ENCODE peak calls at places on chromosomes 3 and 15, in five cellular contexts. F, N, Q, S and D are unnamed samples. For H3K9me2, the result is how much of the 10 kb centered on the place peaks cover.

GRCh38 chr3:8851703-8852102 is 82.3 kb upstream of the OXTR start:
- DNase-seq in Q (peak), N (peak), S (no peak), F (peak), D (no peak)

GRCh38 chr3:143775401-143775970 is 72.8 kb downstream of the SLC9A9 start:
- DNase-seq in S (peak), N (peak), F (peak), Q (peak), D (peak)

GRCh38 chr3:146326875-146327543 is 76.1 kb upstream of the PLSCR4 start:
- DNase-seq in S (peak), N (peak), F (peak), Q (peak), D (peak)

GRCh38 chr3:139122221-139122581 is 77.5 kb upstream of the PRR23C start:
- DNase-seq in Q (no peak), N (peak), S (no peak), F (no peak), D (no peak)

GRCh38 chr15:62325597-62325996 is 160.5 kb upstream of the C2CD4B start:
- DNase-seq in F (no peak), N (no peak), Q (no peak), S (no peak), D (no peak)

GRCh38 chr15:33540174-33540573 is 229.4 kb downstream of the RYR3 start:
- DNase-seq in F (no peak), N (no peak), S (no peak), Q (no peak), D (no peak)

GRCh38 chr3:160629491-160629890 is 47.5 kb upstream of the ARL14 start:
- DNase-seq in S (no peak), N (no peak), F (no peak), Q (no peak), D (no peak)

GRCh38 chr3:138972941-138973340 is 25.9 kb downstream of the FOXL2NB start:
- DNase-seq in F (no peak), Q (no peak), N (no peak), S (no peak), D (no peak)

GRCh38 chr3:31472479-31473390 is 60.0 kb upstream of the STT3B start:
- DNase-seq in S (no peak), Q (peak), N (peak), F (no peak), D (no peak)

GRCh38 chr3:114356084-114357009 is 62.5 kb downstream of the TIGIT start:
- DNase-seq in F (no peak), Q (no peak), N (no peak), S (peak), D (no peak)

GRCh38 chr15:79122391-79122790 is 31.8 kb upstream of the RASGRF1 start:
- DNase-seq in Q (no peak), N (no peak), F (no peak), S (no peak), D (no peak)

GRCh38 chr3:24315342-24315741 is 179.3 kb downstream of the THRB start:
- DNase-seq in S (no peak), F (no peak), Q (peak), N (no peak), D (no peak)

GRCh38 chr15:79562538-79563298 is 130.6 kb downstream of the MINAR1 start:
- DNase-seq in N (peak), S (no peak), Q (no peak), F (no peak), D (no peak)

GRCh38 chr3:147756478-147756877 is 347.3 kb downstream of the ZIC1 start:
- DNase-seq in N (no peak), S (no peak), F (no peak), Q (no peak), D (no peak)

GRCh38 chr3:29281265-29282228 is 676 bp downstream of the RBMS3 start:
- DNase-seq in F (peak), Q (peak), S (no peak), N (peak), D (peak)

GRCh38 chr3:158105710-158106438 is at the start of gene SHOX2:
- DNase-seq in N (peak), Q (no peak), F (peak), S (peak), D (peak)
- TF ChIP-seq EZH2 in N (no peak), Q (no peak), F (peak), S (peak), D (no peak)

GRCh38 chr3:20974389-20974788 is 776.6 kb downstream of the ZNF385D start:
- DNase-seq in S (no peak), N (no peak), F (no peak), Q (no peak), D (no peak)

GRCh38 chr3:20975221-20975620 is 775.8 kb downstream of the ZNF385D start:
- DNase-seq in N (peak), F (no peak), S (no peak), Q (no peak), D (no peak)
- H3K9me2 ChIP-seq in N (under half), F (under half), S (under half), Q (under half), D (under half)

DNA sequence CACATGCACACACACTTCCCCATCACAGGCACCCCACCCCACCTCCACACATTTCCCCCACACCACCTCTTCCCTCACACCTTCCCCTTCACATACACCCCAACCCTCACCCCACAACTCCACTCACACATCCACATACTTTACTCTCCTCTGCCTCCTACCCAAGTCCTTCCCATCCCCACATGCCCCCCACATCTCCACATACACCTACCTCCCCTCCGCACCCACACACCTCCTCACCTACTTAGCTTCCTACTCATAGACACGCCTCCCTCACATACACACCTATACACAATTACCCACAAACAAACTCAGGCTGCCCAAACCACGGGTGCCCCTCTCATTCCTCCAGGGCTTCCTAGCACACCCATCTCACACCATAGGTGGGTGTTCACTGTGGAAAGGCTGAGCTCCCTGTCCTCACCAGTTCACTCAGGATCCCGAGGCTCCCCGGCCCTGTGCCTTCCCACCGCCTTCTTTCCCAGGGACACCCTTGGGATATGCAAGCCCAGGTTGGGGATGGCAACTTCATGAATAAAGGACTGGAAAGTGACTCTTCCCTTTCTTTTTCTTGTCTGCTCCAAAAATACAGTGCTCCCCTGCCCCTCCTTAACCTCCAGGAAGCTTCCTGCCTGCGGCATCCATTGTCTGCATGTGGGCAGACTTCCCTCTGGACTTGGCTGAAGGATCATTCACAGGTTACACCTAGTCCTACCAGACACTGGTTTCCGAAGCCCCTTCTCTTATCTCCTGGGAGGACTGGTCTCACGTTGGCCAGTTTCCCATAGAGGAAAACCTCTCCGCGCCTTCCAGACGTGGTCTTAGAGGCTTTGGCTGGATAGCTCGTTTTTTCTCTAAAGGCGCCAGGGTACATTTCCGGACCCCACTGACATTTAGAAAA is 61.5 kb downstream of the SLCO2A1 start:
- DNase-seq in F (no peak), N (no peak), Q (no peak), S (no peak), D (no peak)
- H3K27ac ChIP-seq in F (no peak), N (no peak), Q (no peak), S (no peak), D (no peak)

GRCh38 chr3:40584625-40585189 is 59.9 kb downstream of the ZNF621 start:
- DNase-seq in S (peak), Q (peak), N (peak), F (peak), D (peak)
- TF ChIP-seq EZH2 in S (no peak), Q (no peak), N (no peak), F (no peak), D (no peak)